ENCODE peak calls at places on chromosome 1, in four cellular contexts. N is WTC11, L is K562, T is HepG2. Y is an unnamed sample.

GRCh38 chr1:76948846-76949245 is 81.6 kb downstream of the ST6GALNAC5 start:
- DNase-seq in L (no peak), T (no peak), N (no peak), Y (no peak)

GRCh38 chr1:45892068-45892785 is 88.8 kb downstream of the MAST2 start:
- DNase-seq in T (peak; percentile 87), L (no peak), N (no peak), Y (peak; percentile 71)

GRCh38 chr1:248243204-248243603 is 12.0 kb downstream of the OR2M4 start:
- DNase-seq in L (peak; percentile 25), N (no peak), T (peak; percentile 12), Y (peak; percentile 13)

GRCh38 chr1:203031467-203031866 is 5.2 kb downstream of the PPFIA4 start:
- DNase-seq in L (peak; percentile 64), T (no peak), N (no peak), Y (no peak)

GRCh38 chr1:113072757-113073456 is at the start of gene LRIG2:
- DNase-seq in T (peak; percentile 91), N (peak; percentile 100), L (peak; percentile 96), Y (peak; percentile 97)

GRCh38 chr1:66095190-66095589 is 302.5 kb downstream of the PDE4B start:
- DNase-seq in T (no peak), L (no peak), N (no peak), Y (no peak)

GRCh38 chr1:34787461-34788420 is 5.1 kb upstream of the GJA4 start:
- DNase-seq in L (peak; percentile 59), N (peak; percentile 48), T (peak; percentile 40), Y (no peak)

GRCh38 chr1:174841747-174842146 is 158.0 kb upstream of the CACYBP start:
- DNase-seq in T (no peak), L (no peak), N (no peak), Y (no peak)

GRCh38 chr1:53450225-53450624 is 9.0 kb upstream of the DMRTB1 start:
- DNase-seq in N (peak; percentile 44), L (peak; percentile 59), T (no peak), Y (no peak)

GRCh38 chr1:229643996-229644748 is 18.1 kb downstream of the URB2 start:
- DNase-seq in L (no peak), T (no peak), N (no peak), Y (no peak)

GRCh38 chr1:14689996-14690614 is 91.6 kb downstream of the KAZN start:
- DNase-seq in T (no peak), N (no peak), L (no peak), Y (no peak)

GRCh38 chr1:48943393-48943792 is 166.7 kb upstream of the BEND5 start:
- DNase-seq in L (no peak), N (no peak), T (no peak), Y (no peak)

GRCh38 chr1:941588-942383 is 17.3 kb downstream of the NOC2L start:
- DNase-seq in N (peak; percentile 70), L (peak; percentile 87), T (peak; percentile 34), Y (peak; percentile 90)

GRCh38 chr1:115426271-115426771 is 88.3 kb upstream of the NGF start:
- DNase-seq in N (no peak), T (no peak), L (no peak), Y (no peak)

GRCh38 chr1:235329139-235329808 is 904 bp downstream of the GGPS1 start:
- DNase-seq in L (peak; percentile 18), T (no peak), N (peak; percentile 21), Y (peak; percentile 50)

GRCh38 chr1:9129391-9130041 is 614 bp upstream of the GPR157 start:
- DNase-seq in T (peak; percentile 78), N (peak; percentile 97), L (peak; percentile 98), Y (peak; percentile 76)

GRCh38 chr1:201902198-201902597 is 13.5 kb downstream of the SHISA4 start:
- DNase-seq in T (no peak), L (no peak), N (no peak), Y (no peak)

GRCh38 chr1:20702416-20702815 is 15.4 kb downstream of the KIF17 start:
- DNase-seq in T (no peak), N (no peak), L (no peak), Y (no peak)

GRCh38 chr1:167987174-167987573 is 50.3 kb upstream of the MPC2 start:
- DNase-seq in N (no peak), T (no peak), L (no peak), Y (no peak)

GRCh38 chr1:56973898-56974752 is 8.3 kb upstream of the C8B start:
- DNase-seq in N (no peak), L (no peak), T (no peak), Y (no peak)

GRCh38 chr1:112446411-112446810 is 50.4 kb downstream of the CTTNBP2NL start:
- DNase-seq in T (no peak), N (no peak), L (no peak), Y (no peak)

GRCh38 chr1:199298825-199299224 is 660.0 kb downstream of the PTPRC start:
- DNase-seq in L (no peak), N (no peak), T (no peak), Y (no peak)

GRCh38 chr1:56376188-56376984 is 203.0 kb downstream of the PLPP3 start:
- DNase-seq in L (no peak), N (peak; percentile 32), T (no peak), Y (no peak)

GRCh38 chr1:193069748-193070394 is 10.5 kb downstream of the RO60 start:
- DNase-seq in T (no peak), N (peak; percentile 21), L (peak; percentile 56), Y (peak; percentile 68)

GRCh38 chr1:232984577-232985425 is 34.4 kb downstream of the NTPCR start:
- DNase-seq in T (no peak), L (no peak), N (no peak), Y (no peak)

GRCh38 chr1:51607676-51608075 is 9.2 kb upstream of the OSBPL9 start:
- DNase-seq in L (no peak), T (no peak), N (no peak), Y (no peak)

GRCh38 chr1:155272466-155273133 is 704 bp downstream of the CLK2 start:
- DNase-seq in L (no peak), N (no peak), T (peak; percentile 42), Y (peak; percentile 77)

GRCh38 chr1:156584813-156585212 is 5.3 kb downstream of the TTC24 start:
- DNase-seq in T (peak; percentile 28), N (peak; percentile 83), L (peak; percentile 57), Y (no peak)

GRCh38 chr1:243559575-243560172 is 290.4 kb downstream of the AKT3 start:
- DNase-seq in L (no peak), T (no peak), N (no peak), Y (peak; percentile 8)

GRCh38 chr1:62282909-62283308 is 36.3 kb downstream of the KANK4 start:
- DNase-seq in N (no peak), T (no peak), L (no peak), Y (no peak)

GRCh38 chr1:36517019-36517387 is 34.3 kb upstream of the CSF3R start:
- DNase-seq in L (no peak), N (no peak), T (no peak), Y (no peak)

GRCh38 chr1:202376247-202376646 is 27.7 kb downstream of the PPP1R12B start:
- DNase-seq in T (no peak), L (no peak), N (no peak), Y (no peak)

GRCh38 chr1:206768472-206769330 is 1.9 kb upstream of the IL19 start:
- DNase-seq in L (no peak), T (no peak), N (no peak), Y (no peak)

GRCh38 chr1:110255388-110255787 is 45.3 kb downstream of the KCNC4 start:
- DNase-seq in L (no peak), N (peak; percentile 25), T (no peak), Y (no peak)

GRCh38 chr1:42739753-42740700 is at the start of gene CLDN19:
- DNase-seq in T (peak; percentile 73), L (peak; percentile 76), N (peak; percentile 90), Y (no peak)

GRCh38 chr1:26790551-26790953 is 2.8 kb downstream of the PIGV start:
- DNase-seq in L (no peak), T (no peak), N (no peak), Y (no peak)

GRCh38 chr1:11485191-11485590 is 6.2 kb downstream of the DISP3 start:
- DNase-seq in N (no peak), L (no peak), T (no peak), Y (no peak)

GRCh38 chr1:11486610-11487009 is 7.7 kb downstream of the DISP3 start:
- DNase-seq in N (peak; percentile 3), L (no peak), T (no peak), Y (no peak)

GRCh38 chr1:11488201-11488770 is 9.3 kb downstream of the DISP3 start:
- DNase-seq in T (no peak), N (peak; percentile 5), L (no peak), Y (no peak)

GRCh38 chr1:11488966-11489625 is 10.1 kb downstream of the DISP3 start:
- DNase-seq in N (peak; percentile 9), T (no peak), L (no peak), Y (no peak)

GRCh38 chr1:11487196-11487751 is 8.3 kb downstream of the DISP3 start:
- DNase-seq in L (no peak), N (peak; percentile 15), T (no peak), Y (no peak)
- TF ChIP-seq NR3C1 in L (no peak), N (no peak), T (no peak), Y (no peak)

GRCh38 chr1:246565751-246566127 is 322 bp downstream of the TFB2M start:
- DNase-seq in N (peak; percentile 42), L (no peak), T (peak; percentile 53), Y (no peak)
- TF ChIP-seq NR3C1 in N (no peak), L (no peak), T (no peak), Y (no peak)

GRCh38 chr1:240084337-240084736 is 7.3 kb upstream of the FMN2 start:
- DNase-seq in N (no peak), T (no peak), L (no peak), Y (no peak)
- TF ChIP-seq NR3C1 in N (no peak), T (no peak), L (no peak), Y (no peak)

GRCh38 chr1:63746129-63746864 is 27.5 kb upstream of the ROR1 start:
- DNase-seq in N (peak; percentile 26), T (no peak), L (no peak), Y (peak; percentile 55)
- TF ChIP-seq NR3C1 in N (no peak), T (no peak), L (no peak), Y (no peak)

GRCh38 chr1:3061981-3062615 is 6.9 kb upstream of the PRDM16 start:
- DNase-seq in N (no peak), T (no peak), L (no peak), Y (no peak)
- TF ChIP-seq NR3C1 in N (no peak), T (no peak), L (no peak), Y (no peak)

DNA sequence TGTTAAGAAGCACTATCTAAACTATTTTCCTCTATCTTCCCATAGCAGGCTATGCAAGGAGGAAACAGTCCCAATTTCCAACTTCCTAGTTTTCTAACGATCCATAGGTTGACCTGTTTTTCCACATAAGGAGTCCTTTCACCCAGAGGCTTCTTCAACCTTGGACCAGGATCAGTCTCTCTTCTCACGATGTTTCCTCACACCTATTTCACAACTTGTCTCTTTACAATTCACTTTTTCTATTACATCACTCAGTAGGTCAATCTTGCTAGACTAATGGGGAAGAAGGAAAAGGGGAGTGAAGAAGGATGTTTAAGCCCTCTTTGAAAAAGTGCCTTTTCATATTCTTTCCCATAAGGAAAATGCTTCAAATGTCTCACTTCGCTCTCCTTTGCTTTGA is 15.9 kb downstream of the PALMD start:
- DNase-seq in L (no peak), N (no peak), T (no peak), Y (no peak)
- TF ChIP-seq NR3C1 in L (no peak), N (no peak), T (no peak), Y (no peak)

GRCh38 chr1:116722016-116722838 is 32.0 kb upstream of the CD2 start:
- DNase-seq in T (no peak), N (no peak), L (no peak), Y (no peak)
- TF ChIP-seq NR3C1 in T (no peak), N (no peak), L (no peak), Y (no peak)

Y was measured in A549.